ENCODE peak calls at places on chromosomes 16 and 17, in six cellular contexts. E is mesendoderm, N is neuronal stem cell, U is H1, K is mesenchymal stem cell, I is IMR-90. W is an unnamed sample.

GRCh38 chr16:50498756-50499155 is 49.4 kb upstream of the NKD1 start:
- DNase-seq in E (no peak), N (no peak), U (no peak), K (no peak), I (no peak), W (no peak)

GRCh38 chr16:86885139-86885538 is 306.8 kb downstream of the FOXL1 start:
- DNase-seq in E (no peak), N (no peak), U (no peak), K (no peak), I (no peak), W (no peak)

GRCh38 chr17:16281351-16281750 is 64.3 kb downstream of the PIGL start:
- DNase-seq in E (no peak), N (no peak), U (no peak), K (peak), I (peak), W (peak)

GRCh38 chr17:73387746-73388577 is 76.2 kb upstream of the CDC42EP4 start:
- DNase-seq in E (peak), N (no peak), U (no peak), K (no peak), I (no peak), W (no peak)

GRCh38 chr17:39739020-39739884 is 1.5 kb downstream of the GRB7 start:
- DNase-seq in E (peak), N (no peak), U (peak), K (no peak), I (no peak), W (peak)

GRCh38 chr16:1929105-1929504 is 10.9 kb upstream of the HS3ST6 start:
- DNase-seq in E (no peak), N (no peak), U (no peak), K (no peak), I (no peak), W (no peak)

GRCh38 chr17:28725166-28725659 is 820 bp downstream of the TLCD1 start:
- DNase-seq in E (peak), N (no peak), U (no peak), K (peak), I (peak), W (peak)

GRCh38 chr17:19714542-19715411 is 1.6 kb downstream of the SLC47A2 start:
- DNase-seq in E (peak), N (no peak), U (no peak), K (no peak), I (no peak), W (no peak)

GRCh38 chr16:21950782-21951521 is 2.2 kb upstream of the UQCRC2 start:
- DNase-seq in E (peak), N (no peak), U (no peak), K (peak), I (peak), W (peak)

GRCh38 chr16:15880909-15881308 is 7.5 kb downstream of the CEP20 start:
- DNase-seq in E (no peak), N (no peak), U (no peak), K (no peak), I (no peak), W (no peak)

GRCh38 chr16:16042076-16042475 is 92.7 kb downstream of the ABCC1 start:
- DNase-seq in E (no peak), N (no peak), U (no peak), K (peak), I (peak), W (no peak)

GRCh38 chr17:73342549-73343167 is 30.9 kb upstream of the CDC42EP4 start:
- DNase-seq in E (no peak), N (peak), U (no peak), K (peak), I (peak), W (no peak)

GRCh38 chr17:7250655-7251329 is 742 bp downstream of the CTDNEP1 start:
- DNase-seq in E (peak), N (no peak), U (no peak), K (peak), I (no peak), W (no peak)

GRCh38 chr16:89023621-89024511 is 46.9 kb upstream of the CBFA2T3 start:
- DNase-seq in E (no peak), N (no peak), U (no peak), K (no peak), I (no peak), W (no peak)

GRCh38 chr17:55757659-55758058 is 6.8 kb downstream of the PCTP start:
- DNase-seq in E (no peak), N (no peak), U (no peak), K (no peak), I (no peak), W (no peak)

GRCh38 chr16:23742761-23743160 is 12.1 kb upstream of the CHP2 start:
- DNase-seq in E (peak), N (no peak), U (no peak), K (no peak), I (no peak), W (peak)

GRCh38 chr17:34095101-34095500 is 160.0 kb upstream of the CCL2 start:
- DNase-seq in E (no peak), N (no peak), U (no peak), K (no peak), I (no peak), W (no peak)

GRCh38 chr17:42918902-42919521 is 18.4 kb downstream of the G6PC1 start:
- DNase-seq in E (no peak), N (no peak), U (no peak), K (no peak), I (no peak), W (no peak)

GRCh38 chr17:27929990-27930389 is 36.8 kb upstream of the LYRM9 start:
- DNase-seq in E (peak), N (no peak), U (no peak), K (no peak), I (peak), W (peak)

GRCh38 chr17:82443465-82444283 is 6.9 kb downstream of the CYBC1 start:
- DNase-seq in E (no peak), N (no peak), U (no peak), K (no peak), I (no peak), W (no peak)

GRCh38 chr16:337437-337836 is 15.1 kb downstream of the AXIN1 start:
- DNase-seq in E (no peak), N (no peak), U (no peak), K (no peak), I (no peak), W (no peak)

GRCh38 chr16:3045758-3046505 is 429 bp upstream of the MMP25 start:
- DNase-seq in E (peak), N (no peak), U (no peak), K (no peak), I (no peak), W (no peak)

GRCh38 chr16:3049921-3050481 is 3.6 kb downstream of the MMP25 start:
- DNase-seq in E (no peak), N (no peak), U (no peak), K (no peak), I (no peak), W (no peak)

GRCh38 chr16:3046506-3047386 is at the start of gene MMP25:
- DNase-seq in E (no peak), N (no peak), U (peak), K (no peak), I (no peak), W (no peak)

GRCh38 chr16:3044708-3045107 is 1.7 kb upstream of the MMP25 start:
- DNase-seq in E (no peak), N (no peak), U (no peak), K (no peak), I (no peak), W (no peak)

GRCh38 chr16:3047387-3047720 is 993 bp downstream of the MMP25 start:
- DNase-seq in E (peak), N (no peak), U (no peak), K (no peak), I (no peak), W (no peak)
- H3K4me3 ChIP-seq in E (no peak), N (no peak), U (peak), K (no peak), I (no peak), W (no peak)

GRCh38 chr16:57041182-57042156 is 50.9 kb upstream of the CPNE2 start:
- DNase-seq in E (no peak), N (no peak), U (no peak), K (no peak), I (no peak), W (no peak)
- H4K8ac ChIP-seq in E (no peak), N (no peak), U (no peak), K (no peak), I (no peak), W (no peak)

GRCh38 chr17:9702916-9703780 is 57.8 kb downstream of the USP43 start:
- DNase-seq in E (no peak), N (no peak), U (no peak), K (no peak), I (no peak), W (no peak)

GRCh38 chr17:9700754-9701476 is 55.6 kb downstream of the USP43 start:
- DNase-seq in E (no peak), N (no peak), U (no peak), K (no peak), I (no peak), W (peak)

GRCh38 chr17:9703781-9704082 is 58.4 kb downstream of the USP43 start:
- DNase-seq in E (no peak), N (no peak), U (no peak), K (no peak), I (no peak), W (no peak)

GRCh38 chr17:9707917-9708316 is 62.6 kb downstream of the USP43 start:
- DNase-seq in E (no peak), N (no peak), U (no peak), K (no peak), I (no peak), W (no peak)

DNA sequence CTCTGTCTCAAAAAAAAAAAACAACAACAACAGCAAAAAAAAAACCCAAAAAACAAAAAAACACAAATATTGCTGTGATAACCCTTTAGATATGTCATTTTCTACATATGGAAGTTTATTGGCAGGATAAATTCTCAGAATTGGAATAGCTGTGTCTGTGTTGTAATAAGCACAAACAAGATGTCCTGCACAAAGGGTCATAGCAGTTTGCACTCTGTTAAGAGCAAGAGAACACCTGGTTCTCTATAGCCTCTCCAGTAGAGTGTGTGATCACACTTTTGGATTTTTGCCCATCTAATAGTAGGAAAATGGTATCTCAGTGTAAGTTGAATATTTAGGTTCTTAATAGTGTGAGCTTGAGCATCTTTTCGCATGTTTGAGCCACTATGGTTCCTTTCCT is 60.4 kb downstream of the USP43 start:
- DNase-seq in E (no peak), N (no peak), U (no peak), K (no peak), I (no peak), W (no peak)
- H3K4ac ChIP-seq in E (no peak), N (no peak), U (no peak), K (no peak), I (no peak), W (no peak)

DNA sequence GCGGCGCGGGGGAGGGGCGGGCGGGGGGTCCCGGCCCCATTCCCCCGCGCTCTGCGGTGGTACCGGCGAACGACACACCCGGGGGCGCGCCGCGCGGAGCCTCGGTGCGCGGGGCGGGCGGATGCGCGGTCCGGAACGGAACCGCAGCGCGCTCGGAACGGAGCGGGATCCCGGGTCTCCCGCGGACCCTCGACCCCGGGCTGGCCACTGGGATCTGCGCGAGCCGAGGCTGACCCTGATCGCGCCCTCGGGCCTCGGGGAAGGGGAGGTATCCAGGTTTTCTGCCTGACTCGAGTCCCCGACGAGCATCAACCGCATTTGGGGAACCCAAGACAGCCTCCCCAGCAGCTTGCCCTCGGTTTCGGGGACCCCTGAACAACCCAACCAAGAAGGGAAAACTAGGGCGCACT is 361 bp downstream of the BEAN1 start:
- DNase-seq in E (no peak), N (no peak), U (no peak), K (no peak), I (no peak), W (no peak)
- H3K4me3 ChIP-seq in E (no peak), N (peak), U (peak), K (peak), I (peak), W (peak)

GRCh38 chr17:5234645-5235576 is at the start of gene SCIMP:
- DNase-seq in E (no peak), N (no peak), U (no peak), K (no peak), I (no peak), W (no peak)
- H4K8ac ChIP-seq in E (no peak), N (no peak), U (no peak), K (no peak), I (no peak), W (no peak)

GRCh38 chr17:75785016-75785769 is 587 bp downstream of the UNK start:
- DNase-seq in E (peak), N (peak), U (peak), K (peak), I (peak), W (peak)
- H3K4ac ChIP-seq in E (peak), N (peak), U (peak), K (peak), I (peak), W (peak)

GRCh38 chr17:80758793-80759673 is 214.4 kb downstream of the RPTOR start:
- DNase-seq in E (no peak), N (no peak), U (no peak), K (peak), I (peak), W (no peak)
- H3K4me3 ChIP-seq in E (no peak), N (no peak), U (no peak), K (no peak), I (no peak), W (no peak)

GRCh38 chr16:30649725-30650368 is 913 bp upstream of the PRR14 start:
- DNase-seq in E (no peak), N (no peak), U (no peak), K (no peak), I (no peak), W (no peak)
- H4K8ac ChIP-seq in E (no peak), N (peak), U (peak), K (peak), I (peak), W (peak)

DNA sequence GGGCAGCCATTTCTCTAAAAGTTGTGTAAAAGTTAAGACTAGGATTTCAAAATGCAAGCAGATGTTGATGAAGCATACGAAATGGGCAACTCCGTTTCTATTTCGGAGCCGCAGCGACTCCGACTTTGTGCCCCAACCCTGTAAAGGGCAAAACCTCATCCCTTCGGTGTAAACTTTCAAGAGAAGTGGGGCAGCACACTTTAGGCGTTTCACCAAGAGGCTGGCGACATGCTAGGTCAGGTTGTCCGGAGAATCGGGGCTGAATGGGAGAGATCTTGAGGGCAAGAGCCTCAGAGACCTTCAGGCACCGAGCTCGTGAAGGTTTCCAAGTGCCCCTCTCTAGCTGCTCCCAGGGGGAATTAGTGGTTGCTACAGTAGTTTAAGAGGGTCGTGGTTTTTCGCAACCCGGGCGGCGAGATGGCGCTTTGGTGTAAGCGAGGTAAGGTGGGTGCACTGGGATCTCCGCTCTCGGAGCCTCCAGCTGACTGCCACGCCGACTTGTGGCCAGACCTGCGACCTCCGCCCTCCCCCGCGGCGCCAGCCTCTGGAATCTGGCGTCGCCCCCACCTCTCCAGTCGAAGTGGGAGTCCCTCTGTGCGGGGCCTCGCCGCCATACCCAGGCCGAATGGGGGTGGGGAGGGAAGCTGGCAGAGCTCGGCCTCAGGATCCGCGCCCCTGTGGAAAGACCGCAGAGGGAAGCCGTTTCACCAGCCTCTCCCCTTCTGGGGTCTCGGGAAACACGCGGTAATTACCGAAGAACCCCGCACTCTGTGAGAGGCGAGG is 979 bp upstream of the HEXIM2 start:
- DNase-seq in E (peak), N (peak), U (peak), K (peak), I (peak), W (peak)
- H3K4ac ChIP-seq in E (peak), N (peak), U (peak), K (peak), I (peak), W (peak)

W was measured in trophoblast cell.